ENCODE peak calls at places on chromosomes 1 and 21, in seven cellular contexts. One of them, this sample, is unnamed.

GRCh38 chr1:100219879-100220278 is 29.8 kb downstream of the DBT start:
- DNase-seq in HCT116: no peak
- DNase-seq in H1: no peak
- DNase-seq in K562: no peak
- DNase-seq in GM12878: no peak
- DNase-seq in HepG2: no peak
- DNase-seq in SK-N-SH: no peak
- DNase-seq in this sample: no peak

GRCh38 chr1:117886101-117886795 is 43.2 kb downstream of the GDAP2 start:
- DNase-seq in HCT116: no peak
- DNase-seq in H1: no peak
- DNase-seq in K562: no peak
- DNase-seq in GM12878: no peak
- DNase-seq in HepG2: no peak
- DNase-seq in SK-N-SH: no peak
- DNase-seq in this sample: no peak

GRCh38 chr1:156244126-156244525 is 2.1 kb downstream of the BGLAP start:
- DNase-seq in HCT116: no peak
- DNase-seq in H1: no peak
- DNase-seq in K562: no peak
- DNase-seq in GM12878: no peak
- DNase-seq in HepG2: no peak
- DNase-seq in SK-N-SH: peak
- DNase-seq in this sample: no peak

GRCh38 chr1:236155399-236155767 is 13.0 kb downstream of the GPR137B start:
- DNase-seq in HCT116: no peak
- DNase-seq in H1: no peak
- DNase-seq in K562: no peak
- DNase-seq in GM12878: no peak
- DNase-seq in HepG2: no peak
- DNase-seq in SK-N-SH: no peak
- DNase-seq in this sample: no peak

GRCh38 chr1:109307363-109308021 is 681 bp upstream of the MYBPHL start:
- DNase-seq in HCT116: no peak
- DNase-seq in H1: no peak
- DNase-seq in K562: peak
- DNase-seq in GM12878: no peak
- DNase-seq in HepG2: peak
- DNase-seq in SK-N-SH: no peak
- DNase-seq in this sample: no peak

GRCh38 chr1:116738673-116739370 is 15.4 kb upstream of the CD2 start:
- DNase-seq in HCT116: no peak
- DNase-seq in H1: no peak
- DNase-seq in K562: no peak
- DNase-seq in GM12878: peak
- DNase-seq in HepG2: no peak
- DNase-seq in SK-N-SH: no peak
- DNase-seq in this sample: no peak

GRCh38 chr21:42225571-42226155 is 6.7 kb downstream of the ABCG1 start:
- DNase-seq in HCT116: no peak
- DNase-seq in H1: no peak
- DNase-seq in K562: no peak
- DNase-seq in GM12878: no peak
- DNase-seq in HepG2: no peak
- DNase-seq in SK-N-SH: no peak
- DNase-seq in this sample: no peak

GRCh38 chr1:18831656-18832055 is 27.8 kb downstream of the TAS1R2 start:
- DNase-seq in HCT116: no peak
- DNase-seq in H1: no peak
- DNase-seq in K562: no peak
- DNase-seq in GM12878: no peak
- DNase-seq in HepG2: no peak
- DNase-seq in SK-N-SH: no peak
- DNase-seq in this sample: no peak

GRCh38 chr1:35451125-35451528 is 106.1 kb downstream of the KIAA0319L start:
- DNase-seq in HCT116: peak
- DNase-seq in H1: peak
- DNase-seq in K562: peak
- DNase-seq in GM12878: no peak
- DNase-seq in HepG2: peak
- DNase-seq in SK-N-SH: peak
- DNase-seq in this sample: peak

GRCh38 chr1:216014046-216014445 is 409.2 kb downstream of the USH2A start:
- DNase-seq in HCT116: no peak
- DNase-seq in H1: no peak
- DNase-seq in K562: no peak
- DNase-seq in GM12878: no peak
- DNase-seq in HepG2: no peak
- DNase-seq in SK-N-SH: no peak
- DNase-seq in this sample: no peak

GRCh38 chr1:25515033-25515432 is 28.4 kb upstream of the LDLRAP1 start:
- DNase-seq in HCT116: no peak
- DNase-seq in H1: no peak
- DNase-seq in K562: no peak
- DNase-seq in GM12878: no peak
- DNase-seq in HepG2: no peak
- DNase-seq in SK-N-SH: no peak
- DNase-seq in this sample: no peak

GRCh38 chr1:192904438-192904895 is 95.6 kb downstream of the RGS2 start:
- DNase-seq in HCT116: no peak
- DNase-seq in H1: no peak
- DNase-seq in K562: no peak
- DNase-seq in GM12878: no peak
- DNase-seq in HepG2: no peak
- DNase-seq in SK-N-SH: no peak
- DNase-seq in this sample: no peak

GRCh38 chr1:109625601-109626560 is 6.2 kb downstream of the AMPD2 start:
- DNase-seq in HCT116: no peak
- DNase-seq in H1: peak
- DNase-seq in K562: no peak
- DNase-seq in GM12878: no peak
- DNase-seq in HepG2: no peak
- DNase-seq in SK-N-SH: peak
- DNase-seq in this sample: no peak

GRCh38 chr1:17265162-17265561 is 16.3 kb downstream of the PADI3 start:
- DNase-seq in HCT116: no peak
- DNase-seq in H1: peak
- DNase-seq in K562: no peak
- DNase-seq in GM12878: no peak
- DNase-seq in HepG2: no peak
- DNase-seq in SK-N-SH: no peak
- DNase-seq in this sample: no peak

GRCh38 chr1:36729716-36730510 is 247.2 kb upstream of the CSF3R start:
- DNase-seq in HCT116: no peak
- DNase-seq in H1: no peak
- DNase-seq in K562: no peak
- DNase-seq in GM12878: no peak
- DNase-seq in HepG2: no peak
- DNase-seq in SK-N-SH: no peak
- DNase-seq in this sample: no peak

DNA sequence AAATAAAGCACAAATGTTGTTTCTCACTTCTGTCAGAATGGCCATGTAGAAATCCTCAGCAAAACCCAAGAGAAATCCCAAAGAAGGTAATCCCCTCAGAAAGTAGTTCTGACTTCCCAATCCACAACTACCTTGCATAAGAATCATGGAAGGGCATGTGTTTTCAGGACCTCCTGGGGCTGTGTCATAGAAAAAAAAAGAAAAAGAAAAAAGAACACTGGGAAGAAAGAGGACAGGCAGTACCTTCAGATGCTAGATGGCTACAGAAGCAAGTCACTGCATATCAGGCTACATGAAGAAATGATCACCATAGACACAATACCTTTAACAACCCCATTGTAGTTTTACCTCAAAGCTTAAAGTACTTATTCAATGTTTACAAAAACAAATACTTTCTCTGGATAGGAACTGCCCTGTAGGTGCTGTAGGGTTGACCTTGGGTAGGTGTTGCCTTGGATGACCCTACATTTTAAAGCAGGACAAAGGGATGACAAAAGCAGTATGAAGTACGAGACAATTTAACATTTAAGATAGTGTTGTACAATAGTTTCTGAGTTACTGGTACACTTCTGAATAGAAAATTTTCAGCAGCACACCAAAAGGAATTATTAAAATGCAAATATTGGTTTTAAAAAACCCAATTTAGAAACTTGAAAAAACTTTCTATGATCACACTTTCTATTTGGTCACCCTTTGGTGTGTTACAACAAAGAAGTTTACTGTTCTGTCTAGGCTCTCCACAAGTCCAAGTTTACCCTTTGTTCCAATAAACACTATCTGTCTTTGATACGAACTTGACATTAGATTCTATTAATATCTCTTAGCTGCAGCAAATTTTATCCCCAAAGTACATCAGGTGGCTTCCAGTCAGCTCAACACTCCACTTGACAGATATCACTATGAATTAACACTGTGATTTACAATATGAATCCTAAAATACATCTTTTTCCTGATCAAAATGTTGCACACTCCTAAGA is 5.0 kb downstream of the TRIT1 start:
- DNase-seq in HCT116: no peak
- DNase-seq in H1: no peak
- DNase-seq in K562: no peak
- DNase-seq in GM12878: no peak
- DNase-seq in HepG2: no peak
- DNase-seq in SK-N-SH: no peak
- DNase-seq in this sample: no peak
- TF ChIP-seq JUND in HCT116: no peak
- TF ChIP-seq JUND in H1: no peak
- TF ChIP-seq JUND in K562: no peak
- TF ChIP-seq JUND in GM12878: no peak
- TF ChIP-seq JUND in HepG2: no peak
- TF ChIP-seq JUND in SK-N-SH: no peak
- TF ChIP-seq JUND in this sample: no peak

GRCh38 chr1:181106022-181106312 is 17.5 kb downstream of the IER5 start:
- DNase-seq in HCT116: no peak
- DNase-seq in H1: no peak
- DNase-seq in K562: no peak
- DNase-seq in GM12878: no peak
- DNase-seq in HepG2: no peak
- DNase-seq in SK-N-SH: no peak
- DNase-seq in this sample: no peak

GRCh38 chr1:181105134-181106021 is 16.9 kb downstream of the IER5 start:
- DNase-seq in HCT116: peak
- DNase-seq in H1: peak
- DNase-seq in K562: peak
- DNase-seq in GM12878: no peak
- DNase-seq in HepG2: peak
- DNase-seq in SK-N-SH: peak
- DNase-seq in this sample: peak

GRCh38 chr1:181103404-181103803 is 14.9 kb downstream of the IER5 start:
- DNase-seq in HCT116: no peak
- DNase-seq in H1: no peak
- DNase-seq in K562: no peak
- DNase-seq in GM12878: no peak
- DNase-seq in HepG2: no peak
- DNase-seq in SK-N-SH: no peak
- DNase-seq in this sample: no peak

GRCh38 chr1:181104042-181104789 is 15.7 kb downstream of the IER5 start:
- DNase-seq in HCT116: no peak
- DNase-seq in H1: no peak
- DNase-seq in K562: no peak
- DNase-seq in GM12878: no peak
- DNase-seq in HepG2: no peak
- DNase-seq in SK-N-SH: no peak
- DNase-seq in this sample: peak

DNA sequence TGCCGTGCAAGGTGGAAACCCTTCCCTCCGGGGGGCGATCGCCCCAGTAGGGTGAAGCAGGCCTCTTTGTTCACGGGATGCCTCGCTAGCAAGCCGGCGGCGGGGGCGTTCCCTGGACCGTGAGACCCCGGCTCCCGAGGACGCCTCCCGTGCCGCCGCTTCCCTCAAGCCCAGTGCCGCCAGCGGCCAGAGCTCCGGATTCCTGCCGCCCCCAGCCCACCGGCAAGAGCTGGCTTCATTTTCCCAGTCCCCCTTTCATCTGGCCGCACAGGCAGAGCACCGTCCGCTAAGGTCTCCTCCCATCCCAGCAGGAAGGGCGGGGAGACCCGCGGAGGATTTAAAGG is 16.3 kb downstream of the IER5 start:
- DNase-seq in HCT116: no peak
- DNase-seq in H1: no peak
- DNase-seq in K562: peak
- DNase-seq in GM12878: no peak
- DNase-seq in HepG2: peak
- DNase-seq in SK-N-SH: no peak
- DNase-seq in this sample: no peak
- TF ChIP-seq JUND in HCT116: no peak
- TF ChIP-seq JUND in H1: peak
- TF ChIP-seq JUND in K562: no peak
- TF ChIP-seq JUND in GM12878: no peak
- TF ChIP-seq JUND in HepG2: no peak
- TF ChIP-seq JUND in SK-N-SH: no peak
- TF ChIP-seq JUND in this sample: no peak

DNA sequence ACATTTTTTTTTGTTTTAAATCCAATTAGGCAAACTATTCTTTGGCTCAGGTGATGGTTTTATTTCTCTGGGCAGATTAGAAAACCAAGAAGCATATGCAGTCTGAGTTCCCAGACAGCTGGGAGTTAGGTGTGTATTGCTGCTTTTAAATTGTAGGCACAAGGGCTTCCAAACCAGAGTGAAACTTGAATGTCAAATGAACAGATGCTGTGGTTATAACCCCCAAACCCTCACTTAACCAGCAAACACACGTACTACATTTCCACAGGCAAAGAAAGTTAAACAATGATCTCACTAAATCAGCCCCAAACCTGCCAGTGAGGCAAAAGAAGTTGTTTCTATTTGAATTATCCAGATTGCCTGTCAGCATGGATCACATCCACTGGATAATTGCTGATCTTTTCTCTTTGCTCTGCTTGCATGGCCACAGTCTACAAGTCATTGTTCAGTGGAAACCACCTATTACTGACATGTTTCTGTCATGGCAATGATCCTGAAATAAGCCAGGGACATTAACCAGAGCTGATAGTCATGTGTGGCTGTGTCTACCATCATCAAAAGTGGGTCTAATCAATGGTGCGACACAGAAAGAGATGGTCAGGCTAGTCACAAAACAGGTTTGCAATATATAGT is 576.5 kb upstream of the PLXNA2 start:
- DNase-seq in HCT116: no peak
- DNase-seq in H1: no peak
- DNase-seq in K562: no peak
- DNase-seq in GM12878: no peak
- DNase-seq in HepG2: no peak
- DNase-seq in SK-N-SH: no peak
- DNase-seq in this sample: no peak
- TF ChIP-seq JUND in HCT116: no peak
- TF ChIP-seq JUND in H1: no peak
- TF ChIP-seq JUND in K562: no peak
- TF ChIP-seq JUND in GM12878: no peak
- TF ChIP-seq JUND in HepG2: no peak
- TF ChIP-seq JUND in SK-N-SH: no peak
- TF ChIP-seq JUND in this sample: no peak

DNA sequence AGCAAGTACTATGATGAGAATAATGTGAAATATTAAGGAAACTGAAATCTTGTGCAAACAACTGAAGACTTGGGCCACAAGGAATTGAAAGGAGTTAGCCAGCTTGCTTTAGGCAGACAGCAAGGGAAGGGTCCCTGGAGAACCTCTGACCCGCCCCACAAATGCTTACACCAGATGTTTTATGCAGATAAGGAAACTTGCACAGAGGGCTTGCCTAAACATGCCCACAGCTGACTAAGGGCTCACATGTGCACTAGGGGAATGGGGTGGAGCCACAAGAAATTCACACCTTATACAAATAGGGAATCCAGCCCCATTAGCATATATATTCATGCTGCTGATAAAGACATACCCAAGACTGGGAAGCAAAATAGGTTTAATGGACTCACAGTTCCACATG is 86.1 kb upstream of the CYYR1 start:
- DNase-seq in HCT116: no peak
- DNase-seq in H1: no peak
- DNase-seq in K562: no peak
- DNase-seq in GM12878: no peak
- DNase-seq in HepG2: no peak
- DNase-seq in SK-N-SH: no peak
- DNase-seq in this sample: no peak
- TF ChIP-seq JUND in HCT116: no peak
- TF ChIP-seq JUND in H1: no peak
- TF ChIP-seq JUND in K562: no peak
- TF ChIP-seq JUND in GM12878: no peak
- TF ChIP-seq JUND in HepG2: no peak
- TF ChIP-seq JUND in SK-N-SH: no peak
- TF ChIP-seq JUND in this sample: no peak

This sample was measured in T47D.